ENCODE peak calls at places on chromosome 3, in six cellular contexts. C is GM23248, A is HCT116, G is neural progenitor cell, U is PC-3, D is MM.1S. P is an unnamed sample. For H4K20me1, the result is how much of the 10 kb centered on the place peaks cover.

GRCh38 chr3:183515968-183516851 is 39.3 kb downstream of the KLHL6 start:
- DNase-seq in C (no peak), A (no peak), G (no peak), U (no peak), D (peak), P (peak)

GRCh38 chr3:81735334-81735733 is 26.1 kb downstream of the GBE1 start:
- DNase-seq in C (no peak), A (no peak), G (no peak), U (peak), D (no peak), P (no peak)

GRCh38 chr3:169871129-169871886 is 1.6 kb upstream of the LRRC31 start:
- DNase-seq in C (no peak), A (no peak), G (no peak), U (peak), D (peak), P (peak)

GRCh38 chr3:36701903-36702374 is 62.4 kb downstream of the DCLK3 start:
- DNase-seq in C (peak), A (no peak), G (no peak), U (peak), D (no peak), P (no peak)

GRCh38 chr3:100782906-100783305 is 73.6 kb downstream of the TFG start:
- DNase-seq in C (peak), A (no peak), G (peak), U (no peak), D (no peak), P (no peak)

GRCh38 chr3:171976526-171976925 is 62.9 kb upstream of the FNDC3B start:
- DNase-seq in C (peak), A (no peak), G (no peak), U (peak), D (no peak), P (no peak)

GRCh38 chr3:98732239-98733054 is 30.7 kb upstream of the ST3GAL6 start:
- DNase-seq in C (peak), A (peak), G (peak), U (peak), D (peak), P (no peak)

GRCh38 chr3:190534986-190535385 is 21.1 kb downstream of the IL1RAP start:
- DNase-seq in C (peak), A (no peak), G (no peak), U (peak), D (no peak), P (no peak)

GRCh38 chr3:46717447-46718231 is at the start of gene PRSS50:
- DNase-seq in C (peak), A (no peak), G (peak), U (no peak), D (no peak), P (no peak)

GRCh38 chr3:39941941-39942340 is 132.5 kb downstream of the MYRIP start:
- DNase-seq in C (no peak), A (no peak), G (no peak), U (no peak), D (no peak), P (no peak)

GRCh38 chr3:173826901-173827609 is 429.5 kb downstream of the NLGN1 start:
- DNase-seq in C (peak), A (no peak), G (no peak), U (no peak), D (no peak), P (no peak)

DNA sequence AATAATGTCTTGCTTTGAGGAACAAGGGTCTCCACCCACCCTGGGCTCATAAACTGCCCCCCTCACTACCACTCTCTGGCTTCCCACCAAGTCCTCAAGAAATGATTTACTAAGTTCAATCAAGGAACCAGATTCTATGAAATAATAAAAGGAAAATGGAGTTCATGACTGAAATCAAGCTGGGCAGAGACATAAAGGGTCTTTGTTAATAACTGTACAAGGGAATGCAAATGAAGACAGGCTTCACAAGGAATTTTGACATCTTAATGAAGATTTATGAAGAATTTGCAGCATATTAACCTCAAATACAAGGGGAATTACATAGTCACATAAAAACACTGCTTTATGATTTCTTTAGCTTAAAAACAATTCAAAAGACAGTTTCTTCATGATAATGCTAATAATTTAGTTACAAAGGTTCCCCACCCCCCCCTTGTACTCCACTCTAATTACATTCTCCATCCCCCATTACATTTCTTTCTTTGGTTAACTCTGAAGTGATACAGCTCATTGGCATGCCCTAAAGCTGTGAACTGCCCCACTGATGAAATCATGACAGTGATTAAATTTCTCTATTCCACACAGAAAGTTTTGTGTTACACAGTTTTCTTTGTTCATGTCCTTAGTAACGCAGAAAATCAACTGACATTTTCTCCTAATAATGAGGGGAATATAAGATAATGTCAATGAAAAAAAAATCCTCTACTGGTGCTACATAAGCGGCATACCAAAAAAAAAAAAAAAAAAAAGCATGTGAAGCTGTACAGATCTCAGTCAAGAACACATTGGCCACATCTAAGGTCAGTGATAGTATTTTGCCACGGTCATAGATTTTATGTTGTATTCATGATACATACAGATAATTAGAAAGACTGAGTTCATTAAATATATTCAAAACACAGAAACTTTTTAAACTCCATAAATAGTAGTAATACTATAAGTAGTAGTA is 54.4 kb downstream of the WWTR1 start:
- DNase-seq in C (peak), A (no peak), G (no peak), U (no peak), D (no peak), P (no peak)
- TF ChIP-seq EZH2phosphoT487 in C (no peak), A (no peak), G (no peak), U (no peak), D (no peak), P (no peak)

GRCh38 chr3:66021731-66022131 is 17.0 kb downstream of the MAGI1 start:
- DNase-seq in C (peak), A (peak), G (no peak), U (peak), D (no peak), P (no peak)
- H4K20me1 ChIP-seq in C (under half), A (under half), G (under half), U (under half), D (under half), P (under half)

DNA sequence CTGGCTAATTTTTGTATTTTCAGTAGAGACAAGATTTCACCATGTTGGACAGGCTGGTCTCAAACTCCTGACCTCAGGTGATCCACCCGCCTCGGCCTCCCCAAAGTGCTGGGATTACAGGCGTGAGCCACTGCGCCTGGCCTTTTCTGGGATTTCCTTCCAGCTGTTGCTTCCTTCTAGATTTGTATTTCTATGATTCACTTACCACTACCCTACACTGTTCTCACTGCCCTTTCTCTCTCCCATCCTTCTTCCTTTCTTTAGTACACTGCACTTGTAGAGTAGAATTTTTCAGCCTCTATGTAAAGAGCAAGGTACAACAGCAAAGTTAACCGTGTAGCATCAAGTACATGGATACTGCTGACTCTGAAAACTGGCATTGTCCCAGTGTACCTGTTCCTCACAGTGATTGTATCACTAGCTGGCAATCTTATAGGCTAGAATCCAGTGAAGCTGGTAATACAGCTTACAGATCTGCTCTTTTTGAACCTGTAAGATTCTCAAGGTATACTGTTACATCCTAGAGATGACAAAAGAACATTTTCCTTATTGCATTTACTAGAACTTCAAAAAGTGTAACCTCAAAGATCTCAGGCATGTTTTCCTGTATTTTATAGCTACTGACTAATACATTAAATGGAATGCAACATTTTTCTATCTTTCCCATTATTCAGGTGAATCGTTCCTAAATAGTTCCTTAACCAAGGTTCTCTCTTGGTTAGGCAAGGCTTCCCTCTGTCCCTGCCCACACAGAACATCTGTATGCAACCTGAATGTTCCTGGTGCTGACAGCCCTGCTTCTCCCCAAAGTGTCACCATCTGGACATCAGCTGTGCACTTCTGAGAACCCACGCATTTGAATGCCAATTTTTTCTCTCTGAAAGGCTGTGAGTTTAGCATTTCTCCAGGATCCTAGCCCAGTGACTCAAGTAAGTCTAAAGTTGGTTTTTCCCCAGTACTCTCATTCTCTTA is 74.1 kb upstream of the RAP2B start:
- DNase-seq in C (peak), A (no peak), G (no peak), U (peak), D (no peak), P (no peak)
- TF ChIP-seq EZH2phosphoT487 in C (no peak), A (no peak), G (no peak), U (no peak), D (no peak), P (no peak)

DNA sequence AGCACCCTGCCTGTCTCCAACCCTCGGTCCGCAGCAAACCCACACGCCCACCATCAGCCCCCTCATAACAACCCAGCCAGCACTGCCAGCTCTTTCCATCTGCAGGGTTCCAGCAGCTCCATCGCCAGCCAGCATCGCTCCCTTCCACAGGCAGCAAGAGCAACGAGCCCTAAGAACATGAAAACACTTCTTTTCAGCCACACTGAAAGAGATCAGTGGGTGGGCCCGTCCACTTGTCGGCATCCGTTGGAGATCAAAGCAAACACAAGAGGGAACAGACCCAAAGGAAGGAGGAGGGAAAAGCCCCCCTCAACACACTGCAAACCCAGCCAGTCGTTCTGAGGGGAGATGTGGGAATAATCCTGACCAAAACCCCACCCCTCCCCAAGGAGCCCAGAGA is 473.4 kb upstream of the PROK2 start:
- DNase-seq in C (no peak), A (no peak), G (peak), U (no peak), D (no peak), P (no peak)
- H4K20me1 ChIP-seq in C (under half), A (under half), G (under half), U (under half), D (under half), P (under half)